ENCODE peak calls at places on chromosomes 7 and 10, in five cellular contexts. S is astrocyte, J is H9, K is hepatocyte, L is IMR-90. Q is an unnamed sample.

GRCh38 chr7:5063698-5064097 is 18.0 kb downstream of the RBAK start:
- DNase-seq in S (no peak), J (no peak), L (no peak), K (no peak), Q (no peak)

GRCh38 chr10:20892796-20893195 is 4.3 kb downstream of the NEBL start:
- DNase-seq in L (no peak), J (no peak), S (peak), K (no peak), Q (no peak)

GRCh38 chr10:123027861-123028260 is 19.1 kb downstream of the ACADSB start:
- DNase-seq in K (no peak), S (no peak), L (peak), J (no peak), Q (no peak)

GRCh38 chr10:61000769-61001730 is 57.1 kb upstream of the RHOBTB1 start:
- DNase-seq in J (peak), K (peak), S (peak), L (peak), Q (peak)

GRCh38 chr7:542935-543789 is 23.5 kb upstream of the PDGFA start:
- DNase-seq in S (peak), L (peak), K (peak), J (no peak), Q (no peak)

GRCh38 chr10:15427836-15428414 is 56.8 kb upstream of the FAM171A1 start:
- DNase-seq in K (peak), J (no peak), L (peak), S (peak), Q (peak)

GRCh38 chr7:102811942-102812678 is 63.3 kb downstream of the FAM185A start:
- DNase-seq in K (no peak), S (no peak), J (no peak), L (no peak), Q (no peak)

GRCh38 chr10:23368816-23369640 is 24.4 kb upstream of the C10orf67 start:
- DNase-seq in J (no peak), S (peak), K (no peak), L (no peak), Q (no peak)

GRCh38 chr7:141654551-141654950 is 47.4 kb downstream of the DENND11 start:
- DNase-seq in J (peak), L (peak), K (peak), S (peak), Q (peak)

GRCh38 chr7:150964593-150965111 is 13.5 kb downstream of the KCNH2 start:
- DNase-seq in L (no peak), S (no peak), J (peak), K (no peak), Q (peak)

GRCh38 chr10:102121739-102122372 is 1.7 kb upstream of the LDB1 start:
- DNase-seq in J (peak), L (peak), K (peak), S (no peak), Q (peak)

GRCh38 chr7:159020987-159021386 is 123.7 kb downstream of the VIPR2 start:
- DNase-seq in S (no peak), L (no peak), K (no peak), J (peak), Q (peak)

GRCh38 chr7:148871551-148871950 is 12.5 kb downstream of the EZH2 start:
- DNase-seq in J (no peak), L (no peak), S (no peak), K (no peak), Q (no peak)

GRCh38 chr7:83842894-83843293 is 194.0 kb upstream of the SEMA3E start:
- DNase-seq in J (no peak), L (no peak), K (no peak), S (no peak), Q (no peak)

GRCh38 chr10:115773832-115774231 is 499.2 kb downstream of the GFRA1 start:
- DNase-seq in L (no peak), S (peak), K (no peak), J (no peak), Q (no peak)

GRCh38 chr10:115774721-115775120 is 498.3 kb downstream of the GFRA1 start:
- DNase-seq in L (no peak), J (no peak), K (no peak), S (no peak), Q (no peak)

GRCh38 chr10:115777646-115778045 is 495.4 kb downstream of the GFRA1 start:
- DNase-seq in L (no peak), S (no peak), J (no peak), K (no peak), Q (no peak)

GRCh38 chr10:115771755-115772154 is 501.3 kb downstream of the GFRA1 start:
- DNase-seq in S (peak), K (no peak), L (no peak), J (no peak), Q (no peak)

DNA sequence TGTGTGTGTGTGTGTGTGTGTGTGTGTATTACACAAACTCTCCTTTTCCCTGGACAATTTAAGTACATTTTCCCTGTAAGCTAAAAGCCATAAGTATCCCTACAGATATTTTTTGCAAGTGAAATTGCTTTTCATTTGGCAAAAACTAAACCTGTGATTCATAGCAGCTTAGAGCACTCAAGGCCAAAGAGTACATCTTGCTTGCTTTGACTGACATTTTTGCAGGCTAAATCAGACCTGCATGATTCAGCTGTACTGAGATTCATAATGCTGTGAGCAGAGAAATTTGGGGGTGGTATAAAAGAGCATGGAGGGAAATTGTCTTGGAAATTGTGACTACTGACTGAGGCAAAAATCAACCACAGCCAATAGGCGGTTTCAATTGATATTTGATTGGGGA is 500.4 kb downstream of the GFRA1 start:
- DNase-seq in S (peak), J (no peak), L (peak), K (no peak), Q (no peak)
- H2AFZ ChIP-seq in S (no peak), J (no peak), L (no peak), K (no peak), Q (no peak)

GRCh38 chr10:52486840-52487611 is 172.9 kb downstream of the DKK1 start:
- DNase-seq in K (peak), S (peak), J (no peak), L (peak), Q (no peak)
- H2AFZ ChIP-seq in K (no peak), S (no peak), J (no peak), L (no peak), Q (no peak)

DNA sequence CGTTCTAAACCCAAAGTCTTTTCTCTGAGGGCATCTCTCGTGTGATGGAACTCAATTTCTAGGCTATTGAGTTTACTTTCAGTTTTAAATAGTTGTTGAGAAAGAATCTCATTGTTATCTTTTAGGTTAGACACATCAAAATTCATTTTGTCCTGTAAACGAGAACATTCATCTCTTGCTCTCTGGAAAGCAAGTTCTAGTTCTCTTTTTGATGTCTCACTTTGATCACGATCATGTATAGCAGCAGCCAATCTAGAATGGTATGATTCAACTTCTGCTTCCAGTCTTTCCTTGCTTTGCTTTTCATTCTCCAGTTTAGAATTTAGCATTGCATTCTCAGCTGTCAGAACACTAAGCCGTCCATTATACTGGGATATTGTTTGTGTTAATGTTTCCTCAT is 65.1 kb downstream of the ANKRD26 start:
- DNase-seq in L (no peak), K (no peak), S (no peak), J (no peak), Q (no peak)
- H2AFZ ChIP-seq in L (no peak), K (no peak), S (no peak), J (no peak), Q (no peak)

GRCh38 chr10:33373263-33373662 is 38.8 kb upstream of the NRP1 start:
- DNase-seq in J (no peak), K (no peak), L (no peak), S (no peak), Q (no peak)

GRCh38 chr10:33376476-33376875 is 42.0 kb upstream of the NRP1 start:
- DNase-seq in L (peak), K (no peak), S (no peak), J (no peak), Q (no peak)

GRCh38 chr10:33370434-33370930 is 36.0 kb upstream of the NRP1 start:
- DNase-seq in S (no peak), J (no peak), K (no peak), L (peak), Q (no peak)

GRCh38 chr10:33368086-33368485 is 33.6 kb upstream of the NRP1 start:
- DNase-seq in J (no peak), L (no peak), S (no peak), K (no peak), Q (no peak)

DNA sequence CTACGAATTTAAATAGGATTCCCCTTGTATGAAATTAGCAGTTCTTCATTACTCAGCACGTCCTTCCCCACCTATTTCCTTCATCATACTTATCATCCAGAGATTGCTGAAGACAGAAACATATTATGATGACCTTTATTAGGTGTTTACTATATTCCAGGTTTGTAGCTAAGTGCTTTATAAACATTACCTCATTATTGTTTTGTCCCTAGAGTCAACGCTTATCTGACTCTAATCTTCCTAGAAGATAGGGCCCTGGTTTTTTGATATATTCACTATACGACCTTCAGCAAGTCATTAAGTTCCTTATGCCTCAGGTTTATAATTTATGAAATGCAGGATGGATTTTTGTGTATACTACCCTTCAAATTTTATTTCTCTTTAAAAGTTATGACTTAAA is 36.8 kb upstream of the NRP1 start:
- DNase-seq in L (no peak), J (no peak), S (no peak), K (no peak), Q (no peak)
- H2AFZ ChIP-seq in L (no peak), J (no peak), S (no peak), K (no peak), Q (no peak)

GRCh38 chr7:50808282-50808888 is 25.7 kb upstream of the GRB10 start:
- DNase-seq in K (no peak), L (no peak), J (no peak), S (no peak), Q (no peak)

GRCh38 chr7:50812109-50812508 is 29.4 kb upstream of the GRB10 start:
- DNase-seq in K (no peak), L (no peak), S (no peak), J (no peak), Q (no peak)

GRCh38 chr7:50815138-50815537 is 32.4 kb upstream of the GRB10 start:
- DNase-seq in S (no peak), K (no peak), L (no peak), J (no peak), Q (no peak)

GRCh38 chr7:50814166-50814565 is 31.5 kb upstream of the GRB10 start:
- DNase-seq in K (no peak), S (no peak), J (no peak), L (no peak), Q (no peak)

GRCh38 chr7:50812847-50813475 is 30.3 kb upstream of the GRB10 start:
- DNase-seq in K (peak), S (peak), L (peak), J (no peak), Q (no peak)
- H2AFZ ChIP-seq in K (no peak), S (no peak), L (peak), J (no peak), Q (peak)

DNA sequence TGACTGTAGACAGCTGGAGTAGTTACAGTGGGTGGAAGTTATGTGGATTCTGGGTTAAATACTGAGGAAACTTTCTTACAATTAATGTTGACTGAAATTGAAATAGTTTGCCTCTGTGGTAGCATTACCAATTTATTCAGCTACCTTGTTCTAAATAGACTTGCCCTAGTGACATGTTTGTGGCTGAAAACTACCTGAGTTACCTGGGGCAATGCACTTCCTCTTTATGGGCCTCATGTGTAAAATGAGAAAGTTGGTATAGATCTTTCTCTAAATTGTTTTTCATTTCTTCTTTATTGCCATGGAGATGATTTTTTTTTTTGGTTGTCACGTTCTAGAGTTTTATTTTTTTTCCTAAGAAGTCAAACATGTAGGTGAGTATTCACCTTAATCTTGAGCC is 252.7 kb upstream of the CDC14C start:
- DNase-seq in K (no peak), J (no peak), L (no peak), S (no peak), Q (no peak)
- H2AFZ ChIP-seq in K (no peak), J (no peak), L (no peak), S (no peak), Q (no peak)

DNA sequence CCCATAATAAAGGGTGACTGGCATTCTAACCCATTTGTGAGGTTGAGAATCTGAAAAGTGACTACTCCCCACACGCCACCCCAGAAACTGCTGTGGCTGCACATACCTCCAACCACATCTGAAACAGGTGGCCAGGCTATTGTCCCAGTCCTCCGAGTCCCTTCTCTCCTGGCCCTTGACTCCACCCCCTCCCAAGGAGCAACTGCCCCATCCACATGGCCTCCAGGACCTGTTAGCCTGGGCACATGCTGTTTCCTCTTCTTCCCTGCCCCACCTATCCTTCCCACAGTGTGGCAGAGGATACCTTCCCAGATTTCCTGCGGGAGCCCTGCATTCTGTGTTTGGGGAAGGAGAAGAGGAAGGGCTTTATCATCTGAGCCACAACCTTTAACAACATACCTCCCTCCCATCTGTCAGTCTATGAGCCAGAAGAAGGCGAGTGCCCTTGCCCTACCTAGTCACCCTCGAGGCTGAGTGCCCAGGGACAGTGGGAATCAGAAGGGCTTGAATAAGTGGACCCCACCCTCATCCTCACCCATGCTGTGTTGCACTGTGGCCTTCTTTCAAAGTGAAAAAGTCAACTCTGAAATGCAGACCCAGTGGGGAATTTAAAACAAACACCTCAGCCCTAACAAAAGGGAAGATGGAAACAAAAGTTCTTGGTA is 11.9 kb downstream of the STEAP1B start:
- DNase-seq in K (no peak), L (no peak), S (no peak), J (peak), Q (no peak)
- H2AFZ ChIP-seq in K (no peak), L (no peak), S (no peak), J (no peak), Q (peak)

DNA sequence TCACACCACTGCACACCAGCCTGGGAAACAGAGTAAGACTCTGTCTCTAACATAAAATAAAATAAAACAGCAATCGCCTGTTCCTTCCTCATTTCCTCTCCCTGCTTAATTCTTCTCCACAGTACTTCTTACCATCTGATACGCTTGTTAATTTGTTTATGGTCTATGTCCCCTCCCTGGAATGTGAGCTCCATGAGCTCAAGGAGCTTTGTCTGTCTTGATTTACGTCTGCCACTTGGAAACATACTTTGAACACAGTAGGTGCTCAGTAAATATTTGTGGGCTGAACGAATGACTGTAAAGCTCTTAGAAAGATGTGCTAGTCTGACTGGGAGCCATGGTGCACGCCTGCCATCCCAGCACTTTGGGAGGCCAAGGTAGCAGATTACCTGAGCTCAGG is 9.1 kb upstream of the STX1A start:
- DNase-seq in J (no peak), L (no peak), S (no peak), K (no peak), Q (no peak)
- H2AFZ ChIP-seq in J (no peak), L (no peak), S (no peak), K (no peak), Q (no peak)

DNA sequence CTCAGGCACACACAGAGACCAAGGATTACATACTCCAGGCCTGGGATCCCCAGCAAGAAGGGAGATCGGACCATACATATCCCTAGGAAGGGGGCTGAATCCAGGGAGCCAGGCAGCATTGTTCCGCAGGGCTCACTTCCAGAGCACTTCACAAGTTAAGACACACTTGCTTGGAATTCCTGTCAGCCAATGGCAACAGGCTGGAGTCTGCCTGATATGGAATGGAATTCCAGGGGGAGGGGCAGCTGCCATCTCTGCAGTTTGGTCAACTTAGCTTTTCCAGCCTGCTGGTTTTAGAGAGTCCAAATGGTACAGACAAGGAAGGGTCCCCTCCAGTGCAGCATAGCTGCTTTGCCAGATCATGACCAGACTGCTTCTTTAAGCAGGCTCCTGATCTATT is 290.0 kb upstream of the GLI3 start:
- DNase-seq in K (peak), L (no peak), J (no peak), S (peak), Q (peak)
- H2AFZ ChIP-seq in K (no peak), L (no peak), J (no peak), S (no peak), Q (peak)

GRCh38 chr7:24572014-24572413 is 1.2 kb upstream of the PALS2 start:
- DNase-seq in S (no peak), K (no peak), L (no peak), J (no peak), Q (no peak)
- H2AFZ ChIP-seq in S (no peak), K (no peak), L (no peak), J (no peak), Q (no peak)

Q was measured in neural progenitor cell.